ENCODE peak calls at places on chromosome 10, in four cellular contexts. One of them, this sample, is unnamed.

GRCh38 chr10:72954596-72955569 is at the start of gene PLA2G12B:
- DNase-seq in lung microvascular endothelial cell: peak
- DNase-seq in activated naive CD4-positive, alpha-beta T cell treated with anti-CD3 and anti-CD28 coated beads for 36 hours: no peak
- DNase-seq in sigmoid colon: no peak
- DNase-seq in this sample: no peak

GRCh38 chr10:89929282-89930026 is 228.1 kb downstream of the KIF20B start:
- DNase-seq in lung microvascular endothelial cell: no peak
- DNase-seq in activated naive CD4-positive, alpha-beta T cell treated with anti-CD3 and anti-CD28 coated beads for 36 hours: no peak
- DNase-seq in sigmoid colon: no peak
- DNase-seq in this sample: no peak

GRCh38 chr10:8978100-8978499 is 923.6 kb downstream of the GATA3 start:
- DNase-seq in lung microvascular endothelial cell: no peak
- DNase-seq in activated naive CD4-positive, alpha-beta T cell treated with anti-CD3 and anti-CD28 coated beads for 36 hours: no peak
- DNase-seq in sigmoid colon: no peak
- DNase-seq in this sample: no peak

GRCh38 chr10:31961264-31961663 is 32.6 kb upstream of the ARHGAP12 start:
- DNase-seq in lung microvascular endothelial cell: no peak
- DNase-seq in activated naive CD4-positive, alpha-beta T cell treated with anti-CD3 and anti-CD28 coated beads for 36 hours: no peak
- DNase-seq in sigmoid colon: no peak
- DNase-seq in this sample: no peak

GRCh38 chr10:112137381-112137987 is 46.1 kb downstream of the GPAM start:
- DNase-seq in lung microvascular endothelial cell: peak
- DNase-seq in activated naive CD4-positive, alpha-beta T cell treated with anti-CD3 and anti-CD28 coated beads for 36 hours: peak
- DNase-seq in sigmoid colon: peak
- DNase-seq in this sample: peak

GRCh38 chr10:56142092-56142728 is 218.8 kb downstream of the ZWINT start:
- DNase-seq in lung microvascular endothelial cell: no peak
- DNase-seq in activated naive CD4-positive, alpha-beta T cell treated with anti-CD3 and anti-CD28 coated beads for 36 hours: no peak
- DNase-seq in sigmoid colon: no peak
- DNase-seq in this sample: no peak

GRCh38 chr10:76621886-76622620 is 1015.6 kb downstream of the KCNMA1 start:
- DNase-seq in lung microvascular endothelial cell: no peak
- DNase-seq in activated naive CD4-positive, alpha-beta T cell treated with anti-CD3 and anti-CD28 coated beads for 36 hours: no peak
- DNase-seq in sigmoid colon: no peak
- DNase-seq in this sample: no peak

GRCh38 chr10:118868618-118869017 is 113.8 kb upstream of the CACUL1 start:
- DNase-seq in lung microvascular endothelial cell: no peak
- DNase-seq in activated naive CD4-positive, alpha-beta T cell treated with anti-CD3 and anti-CD28 coated beads for 36 hours: no peak
- DNase-seq in sigmoid colon: no peak
- DNase-seq in this sample: no peak

GRCh38 chr10:110634527-110635209 is 9.5 kb upstream of the RBM20 start:
- DNase-seq in lung microvascular endothelial cell: peak
- DNase-seq in activated naive CD4-positive, alpha-beta T cell treated with anti-CD3 and anti-CD28 coated beads for 36 hours: no peak
- DNase-seq in sigmoid colon: peak
- DNase-seq in this sample: no peak

This sample was measured in endothelial cell of umbilical vein.